ENCODE peak calls at places on chromosomes 1 and 21, in eight cellular contexts. L, P, I, D, M, X, S and J are unnamed samples.
A peak's percentile ranks its signal among the peaks of the same experiment; 100 is the strongest.

GRCh38 chr1:18452550-18452949 is 28.2 kb upstream of the KLHDC7A start:
- DNase-seq in L (no peak), M (no peak), X (no peak), S (no peak), D (no peak), I (no peak), P (no peak), J (peak; percentile 27)

GRCh38 chr1:211349730-211350129 is 23.1 kb downstream of the TRAF5 start:
- DNase-seq in M (no peak), I (no peak), D (no peak), S (no peak), P (no peak), X (no peak), L (no peak), J (no peak)

GRCh38 chr1:161198206-161198876 is 513 bp downstream of the ADAMTS4 start:
- DNase-seq in D (no peak), S (peak; percentile 76), M (no peak), I (peak; percentile 76), L (no peak), X (no peak), P (no peak), J (no peak)

GRCh38 chr1:19488136-19488535 is 2.8 kb upstream of the CAPZB start:
- DNase-seq in M (no peak), D (no peak), S (peak; percentile 73), X (no peak), I (no peak), L (no peak), P (no peak), J (no peak)

GRCh38 chr1:193754732-193755427 is 568.5 kb upstream of the B3GALT2 start:
- DNase-seq in X (no peak), P (no peak), S (no peak), M (no peak), I (no peak), D (no peak), L (no peak), J (no peak)

GRCh38 chr1:24179251-24179895 is 7.7 kb downstream of the IFNLR1 start:
- DNase-seq in L (no peak), M (no peak), P (no peak), S (no peak), I (no peak), X (peak; percentile 77), D (no peak), J (no peak)

GRCh38 chr1:156221986-156222692 is 9.3 kb downstream of the PMF1 start:
- DNase-seq in I (no peak), D (no peak), S (no peak), P (no peak), L (no peak), X (no peak), M (no peak), J (no peak)

GRCh38 chr1:226035915-226036314 is 26.6 kb upstream of the H3-3A start:
- DNase-seq in I (no peak), D (no peak), L (no peak), M (no peak), P (no peak), X (no peak), S (no peak), J (no peak)

GRCh38 chr1:221602866-221603265 is 139.0 kb downstream of the DUSP10 start:
- DNase-seq in S (no peak), X (no peak), L (no peak), M (no peak), I (no peak), P (peak; percentile 20), D (no peak), J (no peak)

GRCh38 chr1:194477908-194478307 is 1291.5 kb upstream of the B3GALT2 start:
- DNase-seq in D (no peak), X (no peak), I (no peak), M (no peak), S (no peak), L (no peak), P (no peak), J (no peak)

GRCh38 chr1:45499415-45499769 is 481 bp downstream of the CCDC163 start:
- DNase-seq in L (no peak), P (peak; percentile 27), M (no peak), D (no peak), I (no peak), S (no peak), X (peak; percentile 25), J (no peak)

GRCh38 chr1:47782414-47783165 is 214.6 kb downstream of the TRABD2B start:
- DNase-seq in M (no peak), S (no peak), L (no peak), X (no peak), P (no peak), D (no peak), I (peak; percentile 69), J (no peak)

GRCh38 chr1:213982515-213982813 is 5.3 kb upstream of the PROX1 start:
- DNase-seq in S (no peak), I (no peak), L (no peak), M (no peak), P (no peak), D (no peak), X (no peak), J (no peak)

GRCh38 chr21:25283720-25284119 is 323.6 kb downstream of the MRPL39 start:
- DNase-seq in M (no peak), L (no peak), I (no peak), D (no peak), S (no peak), X (no peak), P (no peak), J (no peak)

GRCh38 chr1:101238681-101239094 is 1.9 kb downstream of the S1PR1 start:
- DNase-seq in L (peak; percentile 80), P (peak; percentile 83), S (peak; percentile 79), D (peak; percentile 81), X (peak; percentile 71), I (peak; percentile 88), M (peak; percentile 89), J (peak; percentile 69)

GRCh38 chr21:45559216-45560105 is 17.2 kb upstream of the SLC19A1 start:
- DNase-seq in X (no peak), I (peak; percentile 36), L (no peak), S (no peak), P (no peak), D (no peak), M (no peak), J (no peak)

GRCh38 chr1:204692320-204692851 is 6.8 kb upstream of the LRRN2 start:
- DNase-seq in I (no peak), D (no peak), L (no peak), M (no peak), P (no peak), S (no peak), X (no peak), J (no peak)

GRCh38 chr1:15876357-15876756 is 28.9 kb downstream of the SPEN start:
- DNase-seq in S (no peak), P (no peak), M (no peak), X (no peak), I (no peak), L (no peak), D (no peak), J (no peak)

GRCh38 chr1:109886827-109887226 is 23.8 kb upstream of the CSF1 start:
- DNase-seq in S (no peak), M (no peak), X (no peak), P (no peak), I (no peak), L (no peak), D (no peak), J (no peak)

GRCh38 chr1:30751830-30752650 is 5.5 kb downstream of the LAPTM5 start:
- DNase-seq in L (no peak), X (no peak), I (no peak), P (no peak), S (no peak), D (no peak), M (no peak), J (no peak)
- H3K4me1 ChIP-seq in L (peaks cover 74% of the 10 kb centered on the region), X (no peaks in the 10 kb centered on the region), I (peaks cover 7% of the 10 kb centered on the region), P (peaks cover 33% of the 10 kb centered on the region), S (no peaks in the 10 kb centered on the region), D (no peaks in the 10 kb centered on the region), M (no peaks in the 10 kb centered on the region), J (no peaks in the 10 kb centered on the region)

GRCh38 chr1:185517808-185518419 is 200.9 kb upstream of the IVNS1ABP start:
- DNase-seq in L (no peak), I (no peak), P (no peak), S (no peak), M (no peak), D (no peak), X (no peak), J (no peak)

DNA sequence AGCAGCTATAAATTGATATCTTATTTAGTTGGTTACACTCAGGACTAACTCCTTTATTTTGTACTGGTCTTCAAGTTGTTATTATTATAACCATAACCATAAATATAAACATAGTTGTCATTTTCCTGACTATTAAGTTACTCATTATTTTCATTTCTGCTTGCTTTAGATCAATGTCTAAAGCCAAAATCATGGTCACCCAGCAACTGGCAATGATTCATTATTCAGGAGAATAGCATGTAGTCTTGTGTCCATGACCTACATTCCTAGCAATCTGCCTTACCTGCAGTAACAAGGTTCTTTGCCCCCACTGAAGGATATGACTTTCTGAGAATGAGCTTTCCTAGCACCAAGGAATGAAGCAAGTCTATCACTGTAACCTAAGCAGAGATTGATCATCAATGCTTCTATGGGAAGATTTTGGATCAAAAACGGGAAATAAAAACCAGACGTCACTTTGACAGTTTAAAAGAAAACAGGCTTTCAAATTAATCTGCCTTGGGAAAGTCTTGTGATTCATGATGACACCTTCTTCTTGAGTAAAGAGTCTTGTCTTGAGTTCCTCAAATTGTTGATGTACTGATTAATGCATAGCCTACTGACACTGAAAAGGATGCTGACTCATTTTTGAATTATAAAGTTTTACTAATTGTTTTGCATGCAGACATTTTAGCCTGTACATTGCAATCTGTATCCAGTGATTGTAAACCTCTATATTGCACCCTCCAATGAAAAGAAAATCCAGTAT is 203.3 kb upstream of the IVNS1ABP start:
- DNase-seq in L (no peak), S (no peak), P (peak; percentile 87), D (no peak), I (no peak), M (no peak), X (no peak), J (no peak)
- H3K9me3 ChIP-seq in L (peaks cover 8% of the 10 kb centered on the region), S (no peaks in the 10 kb centered on the region), P (peaks cover 5% of the 10 kb centered on the region), D (peaks cover 12% of the 10 kb centered on the region), I (no peaks in the 10 kb centered on the region), M (no peaks in the 10 kb centered on the region), X (no peaks in the 10 kb centered on the region), J (peaks cover 43% of the 10 kb centered on the region)

DNA sequence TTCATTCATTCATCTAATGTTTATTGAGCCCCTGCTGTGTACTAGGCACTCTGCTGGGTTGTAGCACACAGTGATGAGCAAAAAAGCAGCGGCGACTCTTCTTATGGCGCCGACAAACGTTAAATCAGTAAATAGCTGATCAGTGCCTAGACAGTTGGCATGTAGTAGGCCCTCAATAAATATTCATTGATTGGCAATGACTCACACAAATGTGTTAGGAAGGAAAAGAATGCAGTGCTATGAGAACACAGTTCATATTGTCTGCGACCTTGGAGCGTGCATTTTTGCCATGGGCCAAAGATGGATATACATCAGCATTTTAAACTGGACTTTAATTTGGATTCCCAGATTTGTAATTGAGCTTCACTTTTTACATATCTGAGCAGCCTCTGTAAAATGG is 52.0 kb downstream of the PRDM2 start:
- DNase-seq in L (no peak), I (no peak), S (no peak), P (no peak), M (no peak), D (no peak), X (no peak), J (no peak)
- H3K4me1 ChIP-seq in L (peaks cover 40% of the 10 kb centered on the region), I (peaks cover 70% of the 10 kb centered on the region), S (peaks cover 10% of the 10 kb centered on the region), P (peaks cover 13% of the 10 kb centered on the region), M (no peaks in the 10 kb centered on the region), D (peaks cover 15% of the 10 kb centered on the region), X (peaks cover 54% of the 10 kb centered on the region), J (peaks cover 8% of the 10 kb centered on the region)

DNA sequence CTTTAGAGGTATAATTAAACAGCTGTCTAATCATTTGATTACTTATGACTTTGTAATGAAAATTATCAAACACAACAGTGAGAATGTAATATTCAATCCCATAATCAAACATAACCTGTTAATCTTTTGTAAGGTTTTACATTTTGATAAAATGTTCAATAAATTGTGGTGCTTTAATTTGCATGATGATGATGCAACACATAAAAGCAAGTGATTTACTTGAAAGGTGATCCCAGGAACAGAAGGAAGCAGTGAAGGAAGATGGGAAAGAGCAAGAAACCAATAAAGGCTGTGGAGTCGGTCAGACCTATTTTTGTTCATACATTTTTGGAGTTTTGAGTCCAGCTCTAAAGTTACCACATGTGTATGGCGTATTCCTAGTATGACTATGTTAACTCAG is 29.6 kb downstream of the ZNF695 start:
- DNase-seq in I (no peak), P (no peak), X (no peak), D (no peak), M (no peak), L (no peak), S (no peak), J (no peak)
- H3K9me3 ChIP-seq in I (no peaks in the 10 kb centered on the region), P (peaks cover 19% of the 10 kb centered on the region), X (peaks cover 17% of the 10 kb centered on the region), D (peaks cover 33% of the 10 kb centered on the region), M (no peaks in the 10 kb centered on the region), L (no peaks in the 10 kb centered on the region), S (no peaks in the 10 kb centered on the region), J (peaks cover 32% of the 10 kb centered on the region)